ENCODE peak calls at places on chromosome 3, in six cellular contexts. E, G, M, O, S and B are unnamed samples.

GRCh38 chr3:143329567-143330164 is 210.1 kb downstream of the CHST2 start:
- DNase-seq in S (peak; percentile 66), G (no peak), E (no peak), M (no peak), O (no peak), B (no peak)

GRCh38 chr3:16182612-16183011 is 8.1 kb downstream of the GALNT15 start:
- DNase-seq in S (no peak), O (no peak), E (no peak), M (no peak), G (peak; percentile 73), B (no peak)

GRCh38 chr3:24088782-24089181 is 143.7 kb downstream of the NR1D2 start:
- DNase-seq in G (no peak), E (no peak), O (no peak), M (no peak), S (no peak), B (no peak)

GRCh38 chr3:193794002-193794835 is 201.2 kb downstream of the OPA1 start:
- DNase-seq in S (no peak), G (peak; percentile 74), E (no peak), O (peak; percentile 44), M (no peak), B (no peak)

GRCh38 chr3:116579843-116580242 is 129.7 kb upstream of the TUSC7 start:
- DNase-seq in S (no peak), M (no peak), G (no peak), E (no peak), O (no peak), B (no peak)

GRCh38 chr3:60953406-60953805 is 297.8 kb downstream of the FHIT start:
- DNase-seq in S (no peak), M (no peak), E (no peak), O (no peak), G (no peak), B (no peak)

GRCh38 chr3:190338717-190339116 is 16.5 kb upstream of the CLDN1 start:
- DNase-seq in G (no peak), M (no peak), S (no peak), O (peak; percentile 48), E (no peak), B (no peak)

GRCh38 chr3:125212509-125213372 is at the start of gene SLC12A8:
- DNase-seq in G (peak; percentile 84), S (peak; percentile 58), O (peak; percentile 71), M (no peak), E (peak; percentile 75), B (no peak)

GRCh38 chr3:36933540-36934296 is 11.1 kb downstream of the TRANK1 start:
- DNase-seq in G (peak; percentile 46), E (no peak), O (no peak), S (peak; percentile 78), M (no peak), B (no peak)

DNA sequence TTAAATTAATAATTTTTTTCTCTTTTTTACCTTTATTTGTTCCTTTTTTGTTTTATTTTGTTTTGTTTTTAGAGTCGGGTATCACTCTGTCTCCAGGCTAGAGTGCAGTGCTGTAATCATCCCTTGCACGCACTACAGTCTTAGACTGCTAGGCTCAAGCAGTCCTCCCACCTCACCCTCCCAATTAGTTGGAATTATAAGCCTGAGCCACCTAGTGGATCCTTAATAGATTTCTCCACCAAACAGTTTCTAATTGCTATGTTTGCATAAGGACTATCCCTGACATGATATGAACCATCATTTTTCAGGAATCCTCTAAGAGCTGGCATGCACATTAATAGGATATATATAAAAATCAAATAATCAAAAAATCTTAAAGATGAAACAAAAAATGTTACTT is 993.2 kb downstream of the OTOL1 start:
- DNase-seq in O (no peak), M (no peak), G (no peak), E (no peak), S (no peak), B (no peak)
- TF ChIP-seq CTCF in O (no peak), M (no peak), G (no peak), E (no peak), S (no peak), B (peak; percentile 11)

GRCh38 chr3:9778518-9779129 is 8.9 kb upstream of the CAMK1 start:
- DNase-seq in G (no peak), O (no peak), M (peak; percentile 37), S (no peak), E (no peak), B (no peak)

GRCh38 chr3:9779197-9779596 is 9.4 kb upstream of the CAMK1 start:
- DNase-seq in O (no peak), G (no peak), S (no peak), E (no peak), M (no peak), B (no peak)

GRCh38 chr3:9776896-9777694 is 7.3 kb upstream of the CAMK1 start:
- DNase-seq in O (no peak), M (no peak), E (no peak), G (no peak), S (no peak), B (no peak)

GRCh38 chr3:9778102-9778501 is 8.4 kb upstream of the CAMK1 start:
- DNase-seq in S (no peak), G (no peak), M (peak; percentile 75), O (no peak), E (no peak), B (no peak)

GRCh38 chr3:9777695-9778023 is 7.9 kb upstream of the CAMK1 start:
- DNase-seq in E (no peak), G (no peak), S (no peak), O (no peak), M (no peak), B (no peak)
- TF ChIP-seq POLR2A in E (no peak), G (no peak), S (no peak), O (no peak), M (no peak), B (no peak)

DNA sequence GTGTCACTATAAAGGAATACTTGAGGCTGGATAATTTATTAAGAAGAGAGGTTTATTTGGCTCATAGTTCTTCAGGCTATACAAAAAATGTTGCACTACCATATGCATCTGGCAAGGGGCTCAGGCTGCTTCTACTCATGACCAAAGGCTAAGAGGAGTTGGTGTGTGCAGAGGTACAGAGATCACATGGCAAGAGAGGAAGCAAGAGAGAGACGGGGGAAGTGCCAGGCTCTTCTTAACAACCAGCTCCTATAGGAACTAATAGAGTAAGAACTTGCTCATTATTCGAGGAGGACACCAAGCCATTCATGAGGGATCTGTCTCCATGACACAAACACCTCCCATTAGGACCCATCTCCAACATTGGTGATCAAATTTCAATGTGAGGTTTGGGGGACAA is 6.0 kb upstream of the FNDC3B start:
- DNase-seq in E (no peak), M (no peak), O (no peak), S (no peak), G (no peak), B (no peak)
- TF ChIP-seq CTCF in E (no peak), M (no peak), O (no peak), S (no peak), G (no peak), B (no peak)

GRCh38 chr3:139227165-139227564 is 116.7 kb upstream of the MRPS22 start:
- DNase-seq in E (no peak), G (no peak), M (peak; percentile 23), O (peak; percentile 95), S (peak; percentile 83), B (no peak)

GRCh38 chr3:139227827-139228226 is 116.0 kb upstream of the MRPS22 start:
- DNase-seq in M (no peak), G (no peak), E (no peak), S (peak; percentile 64), O (peak; percentile 61), B (no peak)

GRCh38 chr3:139226731-139227130 is 117.1 kb upstream of the MRPS22 start:
- DNase-seq in O (no peak), M (no peak), G (no peak), E (no peak), S (no peak), B (no peak)

GRCh38 chr3:139231555-139232281 is 112.1 kb upstream of the MRPS22 start:
- DNase-seq in E (no peak), S (no peak), O (no peak), G (no peak), M (no peak), B (no peak)

DNA sequence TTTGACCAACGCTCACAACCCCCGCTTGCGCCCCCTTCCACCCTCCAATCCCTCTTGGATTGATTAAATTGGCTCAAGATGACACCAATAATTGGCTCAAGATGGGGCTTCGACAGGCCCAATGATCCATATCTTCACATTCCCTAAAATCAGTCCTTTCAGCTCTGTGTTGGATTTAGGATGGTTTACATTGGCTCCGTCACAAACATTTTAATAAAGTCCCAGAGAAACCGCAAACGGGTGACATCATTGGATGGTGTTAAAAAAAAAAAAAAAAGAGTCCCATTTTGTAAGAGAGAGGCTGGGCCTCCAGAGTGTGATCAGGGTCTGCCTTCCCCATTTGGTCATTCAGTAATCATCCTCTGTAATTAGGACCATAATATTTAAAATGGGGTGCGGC is 113.4 kb upstream of the MRPS22 start:
- DNase-seq in G (no peak), M (no peak), S (no peak), O (no peak), E (no peak), B (no peak)
- TF ChIP-seq POLR2A in G (no peak), M (no peak), S (no peak), O (no peak), E (no peak), B (no peak)